ENCODE peak calls at places on chromosomes 4 and X, in six cellular contexts. M is A673, K is fibroblast of the aortic adventitia, I is tibial nerve, O is suprapubic skin, D is hepatocyte. L is an unnamed sample.

GRCh38 chr4:94570558-94570957 is 118.8 kb downstream of the PDLIM5 start:
- DNase-seq in O (no peak), M (no peak), D (no peak), K (no peak), I (no peak), L (no peak)

GRCh38 chrX:68696267-68696666 is 48.8 kb downstream of the STARD8 start:
- DNase-seq in D (no peak), O (no peak), I (no peak), K (no peak), M (no peak), L (no peak)

GRCh38 chrX:148808825-148809224 is 308.4 kb downstream of the AFF2 start:
- DNase-seq in O (no peak), D (no peak), M (no peak), I (no peak), K (no peak), L (no peak)

GRCh38 chr4:42458686-42459085 is 61.4 kb downstream of the SHISA3 start:
- DNase-seq in O (no peak), I (no peak), K (no peak), M (no peak), D (no peak), L (no peak)

GRCh38 chr4:121656269-121656641 is 40.5 kb downstream of the ANXA5 start:
- DNase-seq in O (no peak), I (peak; percentile 45), D (peak; percentile 77), M (peak; percentile 79), K (peak; percentile 88), L (no peak)

GRCh38 chr4:77820836-77821561 is 1.8 kb upstream of the CNOT6L start:
- DNase-seq in D (peak; percentile 11), O (no peak), I (no peak), K (peak; percentile 56), M (no peak), L (no peak)

GRCh38 chrX:10769696-10770619 is 149.6 kb upstream of the MID1 start:
- DNase-seq in D (peak; percentile 14), K (peak; percentile 52), O (no peak), M (peak; percentile 31), I (no peak), L (no peak)

GRCh38 chr4:178356725-178357124 is 914.5 kb upstream of the AGA start:
- DNase-seq in K (no peak), I (no peak), M (no peak), O (no peak), D (no peak), L (no peak)

GRCh38 chr4:1505511-1506451 is 99.5 kb upstream of the NKX1-1 start:
- DNase-seq in O (no peak), M (no peak), I (no peak), D (no peak), K (no peak), L (no peak)

GRCh38 chr4:7477695-7478094 is 43.0 kb upstream of the PSAPL1 start:
- DNase-seq in I (no peak), D (no peak), M (no peak), K (no peak), O (no peak), L (no peak)

GRCh38 chr4:128061566-128062536 is 739 bp downstream of the LARP1B start:
- DNase-seq in M (peak; percentile 52), K (peak; percentile 15), D (peak; percentile 74), I (peak; percentile 22), O (peak; percentile 75), L (peak; percentile 29)

GRCh38 chr4:101615652-101616051 is 174.9 kb upstream of the BANK1 start:
- DNase-seq in I (no peak), M (no peak), O (no peak), D (no peak), K (no peak), L (no peak)

GRCh38 chr4:6902318-6903042 is 7.1 kb upstream of the TBC1D14 start:
- DNase-seq in I (no peak), O (peak; percentile 50), D (no peak), K (no peak), M (no peak), L (no peak)

GRCh38 chrX:132876509-132876837 is 82.0 kb downstream of the HS6ST2 start:
- DNase-seq in M (no peak), K (no peak), O (no peak), D (peak; percentile 22), I (no peak), L (no peak)

GRCh38 chrX:132875705-132876508 is 82.5 kb downstream of the HS6ST2 start:
- DNase-seq in D (no peak), M (no peak), K (no peak), I (no peak), O (no peak), L (no peak)

GRCh38 chrX:132877954-132878536 is 80.4 kb downstream of the HS6ST2 start:
- DNase-seq in M (no peak), K (no peak), O (no peak), I (no peak), D (no peak), L (no peak)

GRCh38 chrX:132876933-132877332 is 81.5 kb downstream of the HS6ST2 start:
- DNase-seq in K (no peak), I (no peak), M (no peak), D (no peak), O (no peak), L (no peak)
- H3K4me3 ChIP-seq in K (no peak overlapping the region), I (no peak overlapping the region), M (no peak overlapping the region), D (no peak overlapping the region), O (no peak overlapping the region), L (no peak overlapping the region)

DNA sequence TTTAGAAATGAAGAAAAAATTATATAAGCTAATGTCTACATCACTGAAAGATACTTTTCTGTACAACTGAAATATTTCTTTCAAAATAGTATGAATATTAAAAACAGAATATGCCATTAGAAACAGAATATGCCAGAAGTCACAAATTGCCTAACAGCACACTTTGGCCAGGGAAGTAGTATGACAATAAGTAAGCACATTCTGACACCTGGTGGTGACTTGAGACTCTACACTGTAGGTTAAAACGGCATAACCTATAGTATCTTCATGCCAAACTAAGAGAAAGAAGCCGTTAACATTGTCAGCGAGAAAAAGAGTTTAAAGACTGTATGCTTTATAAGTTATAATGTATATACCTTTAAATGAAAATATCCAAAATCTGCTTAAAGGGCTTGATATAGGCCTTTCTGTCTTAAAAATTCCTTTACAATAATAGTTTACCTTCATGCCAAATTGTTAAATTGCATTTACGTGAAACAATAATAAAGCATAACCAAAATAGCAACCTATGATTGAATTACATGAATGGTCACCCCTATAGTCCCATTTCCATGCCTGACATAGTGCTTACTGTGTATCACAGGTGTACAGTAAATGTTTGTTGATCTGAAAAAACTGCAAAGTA is 32.8 kb downstream of the FAM13A start:
- DNase-seq in I (peak; percentile 31), O (peak; percentile 62), K (peak; percentile 90), M (peak; percentile 58), D (peak; percentile 84), L (no peak)
- TF ChIP-seq CTCF in I (peak; percentile 70), O (peak; percentile 60), K (peak; percentile 70), M (peak; percentile 61), D (peak; percentile 84), L (no peak)

DNA sequence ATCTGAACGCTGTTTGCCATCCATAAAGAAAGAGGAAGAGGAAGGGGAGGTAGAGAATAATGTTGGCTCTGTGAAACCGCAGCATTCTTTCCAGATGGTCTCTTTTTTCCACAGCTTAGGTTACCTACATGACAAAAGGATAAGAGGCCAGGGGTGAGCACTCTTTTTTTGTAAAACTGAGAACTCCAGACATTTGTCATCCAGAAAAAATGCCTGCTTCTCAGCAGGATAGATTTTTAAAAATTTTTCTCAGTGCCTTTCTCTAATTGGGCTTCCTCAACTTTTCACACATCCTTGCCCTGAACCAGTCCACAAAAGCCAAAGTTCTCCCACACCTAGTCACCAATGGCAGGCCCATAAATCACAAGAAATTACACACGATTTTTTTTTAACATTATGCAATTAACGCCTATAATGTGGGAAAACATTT is 158.1 kb upstream of the TENM3 start:
- DNase-seq in M (peak; percentile 14), I (no peak), K (no peak), O (no peak), D (no peak), L (no peak)
- H3K4me3 ChIP-seq in M (no peak overlapping the region), I (no peak overlapping the region), K (no peak overlapping the region), O (no peak overlapping the region), D (no peak overlapping the region), L (no peak overlapping the region)

DNA sequence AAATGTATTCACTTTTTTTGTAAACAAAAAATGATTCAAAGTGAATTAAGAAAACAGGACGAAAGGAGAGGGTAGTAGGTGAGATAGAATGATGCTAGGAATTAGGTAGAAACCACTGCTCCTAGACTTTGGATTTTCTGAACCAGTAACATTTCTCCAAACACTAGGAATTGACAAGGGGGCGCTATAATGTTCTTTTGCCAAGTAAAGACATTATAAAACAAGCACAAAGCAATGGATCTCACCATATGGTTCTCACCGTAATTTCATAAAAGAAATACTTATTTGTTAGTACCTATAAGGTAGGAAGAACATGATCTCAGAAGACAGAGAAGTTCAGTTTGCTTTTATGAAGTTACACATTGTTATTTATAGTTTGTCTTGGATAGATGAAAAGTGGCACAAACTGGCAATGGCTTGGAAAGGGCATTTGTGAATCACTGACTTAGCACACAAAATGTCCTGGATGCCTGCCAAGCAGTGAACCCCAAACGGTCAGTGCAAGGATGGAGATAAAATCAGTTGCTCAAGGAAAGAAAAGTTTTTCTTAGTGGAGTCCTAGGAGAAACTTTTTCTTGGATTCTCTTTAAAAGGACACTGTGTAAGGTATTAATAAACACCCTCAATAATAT is 8.1 kb upstream of the TBC1D1 start:
- DNase-seq in O (no peak), K (no peak), M (no peak), I (no peak), D (no peak), L (no peak)
- TF ChIP-seq CTCF in O (no peak), K (no peak), M (peak; percentile 38), I (no peak), D (peak; percentile 3), L (no peak)

DNA sequence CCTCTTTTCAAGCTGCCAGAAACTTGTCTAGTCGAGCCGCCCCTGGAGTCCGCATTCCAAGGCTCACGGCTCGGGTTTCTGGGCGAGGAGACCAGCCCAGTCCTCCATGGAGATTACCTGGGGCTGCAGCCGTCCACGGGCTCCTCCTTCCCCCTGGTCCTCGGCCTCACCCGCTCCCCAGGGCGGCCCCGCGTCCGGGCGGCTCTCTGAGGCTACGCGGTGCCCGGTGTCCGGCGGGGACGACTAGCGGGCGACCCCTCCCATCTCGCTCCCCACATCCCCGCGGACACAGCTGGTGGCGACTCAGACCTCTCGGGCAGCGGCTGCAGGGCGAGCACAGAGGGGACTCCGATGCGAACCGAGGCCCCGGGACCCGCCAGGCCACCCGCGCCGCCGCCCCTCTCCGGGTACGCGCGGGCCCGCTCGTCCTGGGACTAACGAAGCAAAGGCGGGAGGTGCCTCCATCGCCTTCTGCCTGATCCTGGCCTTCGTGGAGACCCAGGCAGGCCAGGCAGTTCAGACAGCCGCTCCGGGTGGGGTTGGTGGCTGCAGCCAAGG is 159.4 kb downstream of the TRAM1L1 start:
- DNase-seq in M (peak; percentile 19), K (no peak), O (no peak), D (peak; percentile 56), I (no peak), L (no peak)
- H3K4me3 ChIP-seq in M (peak overlapping the region; percentile 34), K (no peak overlapping the region), O (peak overlapping the region; percentile 27), D (peak overlapping the region; percentile 30), I (peak overlapping the region; percentile 42), L (no peak overlapping the region)

GRCh38 chr4:56435001-56435747 is at the start of gene PPAT:
- DNase-seq in M (peak; percentile 94), I (peak; percentile 95), D (peak; percentile 99), O (peak; percentile 98), K (peak; percentile 95), L (peak; percentile 99)
- TF ChIP-seq CTCF in M (no peak), I (peak; percentile 51), D (no peak), O (peak; percentile 53), K (peak; percentile 26), L (no peak)